ENCODE peak calls at places on chromosomes 7 and 10, in eight cellular contexts. C is dorsolateral prefrontal cortex; F is NCI-H69; L is fibroblast of lung; N is NCI-H1694 treated with DMSO at 0.1 percent for 48 hours; Y is stimulated activated CD4-positive, alpha-beta T cell treated with anti-CD3 and anti-CD28 coated beads, Interleukin-1b, Interleukin-23, amount 100 ng/mL, for 1 hour; K is SW 1271; A is hepatic stellate cell. Z is an unnamed sample.

GRCh38 chr7:106369349-106369748 is 84.6 kb upstream of the NAMPT start:
- DNase-seq in K (no peak), N (no peak), L (peak), F (no peak), Y (no peak), A (peak), C (no peak), Z (no peak)

GRCh38 chr7:3003936-3004335 is 39.7 kb downstream of the CARD11 start:
- DNase-seq in C (no peak), A (no peak), N (no peak), L (no peak), K (no peak), F (no peak), Y (no peak), Z (no peak)

GRCh38 chr10:34184901-34185386 is 630.2 kb downstream of the PARD3 start:
- DNase-seq in N (no peak), C (no peak), F (peak), Y (no peak), A (no peak), L (no peak), K (no peak), Z (no peak)

GRCh38 chr7:32092346-32092745 is 22.1 kb upstream of the PDE1C start:
- DNase-seq in K (no peak), L (no peak), N (no peak), F (no peak), Y (no peak), C (no peak), A (no peak), Z (no peak)

GRCh38 chr10:17958049-17958448 is 6.3 kb downstream of the SLC39A12 start:
- DNase-seq in K (no peak), C (no peak), A (no peak), N (no peak), F (no peak), L (no peak), Y (no peak), Z (no peak)

GRCh38 chr7:70380315-70381027 is 751.5 kb upstream of the GALNT17 start:
- DNase-seq in Y (no peak), K (no peak), L (peak), N (no peak), C (no peak), A (no peak), F (no peak), Z (no peak)

GRCh38 chr7:134724606-134725005 is 54.8 kb upstream of the CALD1 start:
- DNase-seq in N (no peak), C (no peak), A (peak), Y (no peak), F (no peak), L (peak), K (peak), Z (no peak)

GRCh38 chr7:5692112-5692844 is 89.2 kb downstream of the RNF216 start:
- DNase-seq in N (no peak), A (peak), F (peak), C (peak), L (peak), Y (no peak), K (peak), Z (peak)

GRCh38 chr10:30422981-30423654 is 10.9 kb upstream of the MAP3K8 start:
- DNase-seq in Y (no peak), A (peak), L (peak), N (no peak), K (peak), C (no peak), F (no peak), Z (peak)

GRCh38 chr10:47241256-47241655 is 58.7 kb upstream of the GDF10 start:
- DNase-seq in Y (no peak), F (no peak), N (no peak), L (no peak), C (no peak), A (no peak), K (no peak), Z (no peak)

GRCh38 chr7:150866932-150867564 is 14.7 kb downstream of the AOC1 start:
- DNase-seq in K (no peak), F (no peak), C (no peak), A (no peak), L (no peak), Y (no peak), N (no peak), Z (no peak)

GRCh38 chr7:104943502-104944343 is 70.3 kb upstream of the KMT2E start:
- DNase-seq in K (no peak), Y (peak), F (peak), N (no peak), C (no peak), A (no peak), L (peak), Z (no peak)

GRCh38 chr10:57696641-57697040 is 571.1 kb downstream of the IPMK start:
- DNase-seq in Y (no peak), N (no peak), A (peak), C (no peak), F (no peak), L (peak), K (peak), Z (no peak)

GRCh38 chr10:118669020-118669766 is 73.7 kb upstream of the PRLHR start:
- DNase-seq in N (no peak), A (peak), Y (no peak), L (peak), C (peak), K (no peak), F (no peak), Z (peak)

GRCh38 chr7:122453432-122453831 is 148.9 kb upstream of the FEZF1 start:
- DNase-seq in A (no peak), Y (no peak), C (no peak), L (no peak), F (no peak), N (no peak), K (no peak), Z (no peak)